ENCODE peak calls at places on chromosome 4, in six cellular contexts. One of them, this sample, is unnamed. For H3K36me3, the result is how much of the 10 kb centered on the place peaks cover.

GRCh38 chr4:22129454-22130075 is 181.0 kb upstream of the KCNIP4 start:
- DNase-seq in mesendoderm: peak
- DNase-seq in neuronal stem cell: peak
- DNase-seq in IMR-90: peak
- DNase-seq in H1: peak
- DNase-seq in trophoblast cell: no peak
- DNase-seq in this sample: peak

GRCh38 chr4:154736774-154737173 is 7.0 kb upstream of the LRAT start:
- DNase-seq in trophoblast cell: no peak
- DNase-seq in H1: no peak
- DNase-seq in mesendoderm: no peak
- DNase-seq in neuronal stem cell: no peak
- DNase-seq in IMR-90: no peak
- DNase-seq in this sample: no peak

GRCh38 chr4:111678466-111678865 is 466.8 kb upstream of the FAM241A start:
- DNase-seq in trophoblast cell: peak
- DNase-seq in mesendoderm: peak
- DNase-seq in H1: no peak
- DNase-seq in IMR-90: peak
- DNase-seq in neuronal stem cell: no peak
- DNase-seq in this sample: peak

GRCh38 chr4:84722720-84723119 is 139.8 kb downstream of the CDS1 start:
- DNase-seq in mesendoderm: no peak
- DNase-seq in neuronal stem cell: no peak
- DNase-seq in IMR-90: no peak
- DNase-seq in H1: no peak
- DNase-seq in trophoblast cell: no peak
- DNase-seq in this sample: no peak

GRCh38 chr4:7045961-7046921 is 3.1 kb downstream of the TADA2B start:
- DNase-seq in H1: no peak
- DNase-seq in IMR-90: no peak
- DNase-seq in neuronal stem cell: no peak
- DNase-seq in mesendoderm: no peak
- DNase-seq in trophoblast cell: no peak
- DNase-seq in this sample: no peak

GRCh38 chr4:175127314-175127713 is 209.2 kb downstream of the ADAM29 start:
- DNase-seq in neuronal stem cell: no peak
- DNase-seq in trophoblast cell: no peak
- DNase-seq in H1: no peak
- DNase-seq in IMR-90: peak
- DNase-seq in mesendoderm: no peak
- DNase-seq in this sample: no peak

GRCh38 chr4:57099363-57099762 is 10.8 kb downstream of the IGFBP7 start:
- DNase-seq in IMR-90: no peak
- DNase-seq in mesendoderm: no peak
- DNase-seq in H1: no peak
- DNase-seq in trophoblast cell: no peak
- DNase-seq in neuronal stem cell: no peak
- DNase-seq in this sample: no peak

GRCh38 chr4:139875456-139875855 is 209.8 kb downstream of the MGST2 start:
- DNase-seq in mesendoderm: peak
- DNase-seq in neuronal stem cell: peak
- DNase-seq in trophoblast cell: no peak
- DNase-seq in H1: peak
- DNase-seq in IMR-90: no peak
- DNase-seq in this sample: no peak

GRCh38 chr4:2168469-2169319 is 73.2 kb downstream of the HAUS3 start:
- DNase-seq in neuronal stem cell: no peak
- DNase-seq in mesendoderm: no peak
- DNase-seq in IMR-90: no peak
- DNase-seq in H1: no peak
- DNase-seq in trophoblast cell: no peak
- DNase-seq in this sample: no peak

GRCh38 chr4:90840828-90841227 is 713.6 kb downstream of the CCSER1 start:
- DNase-seq in H1: no peak
- DNase-seq in trophoblast cell: peak
- DNase-seq in mesendoderm: peak
- DNase-seq in neuronal stem cell: no peak
- DNase-seq in IMR-90: no peak
- DNase-seq in this sample: no peak

GRCh38 chr4:55364691-55365346 is 18.8 kb downstream of the SRD5A3 start:
- DNase-seq in H1: no peak
- DNase-seq in mesendoderm: peak
- DNase-seq in trophoblast cell: no peak
- DNase-seq in IMR-90: no peak
- DNase-seq in neuronal stem cell: no peak
- DNase-seq in this sample: no peak

GRCh38 chr4:163343604-163344146 is at the start of gene NPY5R:
- DNase-seq in H1: no peak
- DNase-seq in neuronal stem cell: peak
- DNase-seq in trophoblast cell: no peak
- DNase-seq in mesendoderm: peak
- DNase-seq in IMR-90: no peak
- DNase-seq in this sample: peak

GRCh38 chr4:181618038-181618618 is 625.1 kb upstream of the TENM3 start:
- DNase-seq in neuronal stem cell: no peak
- DNase-seq in IMR-90: no peak
- DNase-seq in H1: no peak
- DNase-seq in trophoblast cell: no peak
- DNase-seq in mesendoderm: no peak
- DNase-seq in this sample: no peak

GRCh38 chr4:8478801-8479744 is 38.5 kb downstream of the TRMT44 start:
- DNase-seq in H1: no peak
- DNase-seq in IMR-90: peak
- DNase-seq in mesendoderm: peak
- DNase-seq in neuronal stem cell: no peak
- DNase-seq in trophoblast cell: no peak
- DNase-seq in this sample: peak

GRCh38 chr4:156038772-156039171 is 85.1 kb upstream of the CTSO start:
- DNase-seq in mesendoderm: no peak
- DNase-seq in H1: no peak
- DNase-seq in IMR-90: no peak
- DNase-seq in trophoblast cell: no peak
- DNase-seq in neuronal stem cell: no peak
- DNase-seq in this sample: no peak

GRCh38 chr4:111778543-111778942 is 366.7 kb upstream of the FAM241A start:
- DNase-seq in H1: no peak
- DNase-seq in trophoblast cell: no peak
- DNase-seq in IMR-90: no peak
- DNase-seq in mesendoderm: peak
- DNase-seq in neuronal stem cell: no peak
- DNase-seq in this sample: peak

GRCh38 chr4:155854597-155855226 is 11.4 kb downstream of the ASIC5 start:
- DNase-seq in H1: no peak
- DNase-seq in trophoblast cell: no peak
- DNase-seq in mesendoderm: no peak
- DNase-seq in IMR-90: peak
- DNase-seq in neuronal stem cell: peak
- DNase-seq in this sample: peak

GRCh38 chr4:155741546-155741945 is 17.3 kb upstream of the GUCY1B1 start:
- DNase-seq in mesendoderm: no peak
- DNase-seq in trophoblast cell: no peak
- DNase-seq in IMR-90: no peak
- DNase-seq in H1: no peak
- DNase-seq in neuronal stem cell: no peak
- DNase-seq in this sample: no peak

GRCh38 chr4:47837582-47838294 is at the start of gene CORIN:
- DNase-seq in IMR-90: no peak
- DNase-seq in trophoblast cell: no peak
- DNase-seq in mesendoderm: peak
- DNase-seq in neuronal stem cell: no peak
- DNase-seq in H1: no peak
- DNase-seq in this sample: peak

GRCh38 chr4:123878976-123879375 is 482.4 kb downstream of the SPRY1 start:
- DNase-seq in H1: no peak
- DNase-seq in mesendoderm: no peak
- DNase-seq in IMR-90: no peak
- DNase-seq in neuronal stem cell: no peak
- DNase-seq in trophoblast cell: no peak
- DNase-seq in this sample: no peak

GRCh38 chr4:8097141-8097541 is 61.5 kb downstream of the ABLIM2 start:
- DNase-seq in mesendoderm: no peak
- DNase-seq in trophoblast cell: no peak
- DNase-seq in neuronal stem cell: no peak
- DNase-seq in H1: no peak
- DNase-seq in IMR-90: no peak
- DNase-seq in this sample: no peak

GRCh38 chr4:174714393-174715211 is 114.4 kb downstream of the GLRA3 start:
- DNase-seq in trophoblast cell: peak
- DNase-seq in H1: peak
- DNase-seq in IMR-90: peak
- DNase-seq in mesendoderm: peak
- DNase-seq in neuronal stem cell: peak
- DNase-seq in this sample: peak

GRCh38 chr4:86346320-86346719 is 13.5 kb downstream of the MAPK10 start:
- DNase-seq in trophoblast cell: no peak
- DNase-seq in IMR-90: no peak
- DNase-seq in neuronal stem cell: no peak
- DNase-seq in mesendoderm: no peak
- DNase-seq in H1: no peak
- DNase-seq in this sample: no peak

GRCh38 chr4:17164656-17165055 is 266.2 kb upstream of the LDB2 start:
- DNase-seq in trophoblast cell: no peak
- DNase-seq in neuronal stem cell: no peak
- DNase-seq in H1: no peak
- DNase-seq in IMR-90: peak
- DNase-seq in mesendoderm: no peak
- DNase-seq in this sample: no peak

GRCh38 chr4:154029171-154029570 is 240.3 kb upstream of the SFRP2 start:
- DNase-seq in mesendoderm: no peak
- DNase-seq in IMR-90: no peak
- DNase-seq in trophoblast cell: no peak
- DNase-seq in neuronal stem cell: no peak
- DNase-seq in H1: no peak
- DNase-seq in this sample: no peak

GRCh38 chr4:186067757-186068385 is 1.1 kb upstream of the TLR3 start:
- DNase-seq in H1: peak
- DNase-seq in neuronal stem cell: no peak
- DNase-seq in trophoblast cell: peak
- DNase-seq in IMR-90: peak
- DNase-seq in mesendoderm: peak
- DNase-seq in this sample: peak

GRCh38 chr4:5378002-5378401 is 326.7 kb downstream of the STK32B start:
- DNase-seq in neuronal stem cell: no peak
- DNase-seq in mesendoderm: peak
- DNase-seq in IMR-90: peak
- DNase-seq in H1: no peak
- DNase-seq in trophoblast cell: no peak
- DNase-seq in this sample: no peak

GRCh38 chr4:154626793-154627484 is 14.5 kb upstream of the FGG start:
- DNase-seq in IMR-90: peak
- DNase-seq in neuronal stem cell: peak
- DNase-seq in mesendoderm: peak
- DNase-seq in trophoblast cell: peak
- DNase-seq in H1: peak
- DNase-seq in this sample: peak

GRCh38 chr4:129335263-129335662 is 239.3 kb downstream of the C4orf33 start:
- DNase-seq in neuronal stem cell: no peak
- DNase-seq in mesendoderm: no peak
- DNase-seq in IMR-90: no peak
- DNase-seq in H1: no peak
- DNase-seq in trophoblast cell: no peak
- DNase-seq in this sample: no peak

GRCh38 chr4:184384056-184384809 is 90.1 kb downstream of the IRF2 start:
- DNase-seq in mesendoderm: no peak
- DNase-seq in trophoblast cell: no peak
- DNase-seq in neuronal stem cell: no peak
- DNase-seq in H1: no peak
- DNase-seq in IMR-90: peak
- DNase-seq in this sample: peak

GRCh38 chr4:184384810-184385557 is 89.4 kb downstream of the IRF2 start:
- DNase-seq in neuronal stem cell: no peak
- DNase-seq in trophoblast cell: no peak
- DNase-seq in IMR-90: peak
- DNase-seq in H1: no peak
- DNase-seq in mesendoderm: no peak
- DNase-seq in this sample: no peak

GRCh38 chr4:184386271-184386781 is 88.0 kb downstream of the IRF2 start:
- DNase-seq in H1: peak
- DNase-seq in trophoblast cell: no peak
- DNase-seq in mesendoderm: peak
- DNase-seq in neuronal stem cell: no peak
- DNase-seq in IMR-90: no peak
- DNase-seq in this sample: no peak

GRCh38 chr4:184387351-184387750 is 87.0 kb downstream of the IRF2 start:
- DNase-seq in IMR-90: no peak
- DNase-seq in H1: no peak
- DNase-seq in neuronal stem cell: no peak
- DNase-seq in trophoblast cell: no peak
- DNase-seq in mesendoderm: no peak
- DNase-seq in this sample: no peak

DNA sequence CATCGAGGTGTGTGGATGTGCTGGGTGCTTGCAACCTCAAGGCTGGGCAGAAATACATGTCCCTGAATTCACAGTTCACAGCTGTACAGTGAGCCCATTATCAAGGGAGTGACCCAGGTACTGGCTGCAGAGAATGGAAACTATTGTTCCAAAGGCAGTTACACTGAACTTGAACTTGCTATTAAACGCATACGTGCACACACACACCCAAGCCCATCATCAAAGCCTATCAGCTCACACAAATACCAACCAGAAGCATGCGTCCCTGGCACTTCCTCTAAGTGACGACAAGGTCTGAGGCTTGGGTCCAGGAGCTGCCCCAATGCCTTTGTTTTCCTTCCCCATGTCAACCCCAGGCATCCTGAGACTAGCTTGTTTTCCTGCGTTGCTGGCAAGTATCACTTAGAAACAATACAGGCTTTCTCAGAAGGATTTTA is 88.6 kb downstream of the IRF2 start:
- DNase-seq in trophoblast cell: no peak
- DNase-seq in H1: no peak
- DNase-seq in IMR-90: no peak
- DNase-seq in mesendoderm: peak
- DNase-seq in neuronal stem cell: no peak
- DNase-seq in this sample: no peak
- H3K23ac ChIP-seq in trophoblast cell: no peak
- H3K23ac ChIP-seq in H1: no peak
- H3K23ac ChIP-seq in IMR-90: peak
- H3K23ac ChIP-seq in mesendoderm: peak
- H3K23ac ChIP-seq in neuronal stem cell: no peak
- H3K23ac ChIP-seq in this sample: no peak

GRCh38 chr4:78322032-78322431 is 229.5 kb upstream of the ANXA3 start:
- DNase-seq in H1: no peak
- DNase-seq in trophoblast cell: no peak
- DNase-seq in IMR-90: no peak
- DNase-seq in neuronal stem cell: no peak
- DNase-seq in mesendoderm: no peak
- DNase-seq in this sample: no peak
- H3K36me3 ChIP-seq in H1: under half
- H3K36me3 ChIP-seq in trophoblast cell: under half
- H3K36me3 ChIP-seq in IMR-90: under half
- H3K36me3 ChIP-seq in neuronal stem cell: under half
- H3K36me3 ChIP-seq in mesendoderm: under half
- H3K36me3 ChIP-seq in this sample: under half

GRCh38 chr4:89814362-89814761 is 22.6 kb downstream of the SNCA start:
- DNase-seq in mesendoderm: no peak
- DNase-seq in trophoblast cell: no peak
- DNase-seq in neuronal stem cell: no peak
- DNase-seq in H1: no peak
- DNase-seq in IMR-90: no peak
- DNase-seq in this sample: no peak
- H4K8ac ChIP-seq in mesendoderm: no peak
- H4K8ac ChIP-seq in trophoblast cell: no peak
- H4K8ac ChIP-seq in neuronal stem cell: no peak
- H4K8ac ChIP-seq in H1: no peak
- H4K8ac ChIP-seq in IMR-90: no peak
- H4K8ac ChIP-seq in this sample: no peak

GRCh38 chr4:184474261-184475095 is at the start of gene IRF2:
- DNase-seq in trophoblast cell: peak
- DNase-seq in IMR-90: peak
- DNase-seq in mesendoderm: peak
- DNase-seq in H1: peak
- DNase-seq in neuronal stem cell: peak
- DNase-seq in this sample: peak
- H3K23ac ChIP-seq in trophoblast cell: no peak
- H3K23ac ChIP-seq in IMR-90: peak
- H3K23ac ChIP-seq in mesendoderm: peak
- H3K23ac ChIP-seq in H1: no peak
- H3K23ac ChIP-seq in neuronal stem cell: peak
- H3K23ac ChIP-seq in this sample: peak